ENCODE peak calls at places on chromosomes 16 and 17, in seven cellular contexts. N, S, I, Q, V, B and F are unnamed samples.

GRCh38 chr16:13909872-13910303 is 10.1 kb upstream of the ERCC4 start:
- DNase-seq in N (no peak), S (no peak), I (no peak), Q (peak; percentile 87), V (no peak), B (no peak), F (peak; percentile 68)

GRCh38 chr16:54503436-54503835 is 216.8 kb upstream of the IRX3 start:
- DNase-seq in N (no peak), S (no peak), I (no peak), Q (no peak), V (no peak), B (no peak), F (no peak)

GRCh38 chr17:16378631-16379282 is 2.1 kb upstream of the UBB start:
- DNase-seq in N (no peak), S (no peak), I (peak; percentile 44), Q (peak; percentile 62), V (peak; percentile 69), B (peak; percentile 35), F (no peak)

GRCh38 chr16:85416267-85417109 is 196.6 kb upstream of the GSE1 start:
- DNase-seq in N (peak; percentile 82), S (no peak), I (peak; percentile 92), Q (peak; percentile 88), V (peak; percentile 86), B (peak; percentile 80), F (peak; percentile 79)

GRCh38 chr16:77336637-77337036 is 98.2 kb downstream of the ADAMTS18 start:
- DNase-seq in N (no peak), S (no peak), I (no peak), Q (no peak), V (no peak), B (peak; percentile 46), F (no peak)

GRCh38 chr17:3558603-3559269 is 1.1 kb upstream of the TRPV3 start:
- DNase-seq in N (no peak), S (no peak), I (no peak), Q (peak; percentile 48), V (peak; percentile 85), B (no peak), F (no peak)

GRCh38 chr17:35775583-35775982 is 14.9 kb downstream of the C17orf50 start:
- DNase-seq in N (no peak), S (no peak), I (no peak), Q (no peak), V (no peak), B (no peak), F (no peak)

GRCh38 chr17:45312477-45313418 is 4.1 kb downstream of the MAP3K14 start:
- DNase-seq in N (no peak), S (no peak), I (no peak), Q (no peak), V (no peak), B (no peak), F (no peak)

GRCh38 chr17:82276951-82277350 is 3.5 kb upstream of the CSNK1D start:
- DNase-seq in N (no peak), S (no peak), I (no peak), Q (no peak), V (no peak), B (no peak), F (no peak)

GRCh38 chr16:3655030-3655790 is 719 bp downstream of the DNASE1 start:
- DNase-seq in N (no peak), S (no peak), I (no peak), Q (no peak), V (no peak), B (no peak), F (peak; percentile 55)

GRCh38 chr17:58308985-58309917 is 19.3 kb downstream of the TSPOAP1 start:
- DNase-seq in N (peak; percentile 62), S (no peak), I (no peak), Q (peak; percentile 17), V (no peak), B (no peak), F (no peak)

GRCh38 chr16:81315271-81316175 is 761 bp downstream of the GAN start:
- DNase-seq in N (peak; percentile 19), S (no peak), I (peak; percentile 71), Q (peak; percentile 68), V (peak; percentile 68), B (peak; percentile 33), F (peak; percentile 79)

GRCh38 chr17:50550661-50551432 is 3.9 kb downstream of the SPATA20 start:
- DNase-seq in N (peak; percentile 38), S (no peak), I (peak; percentile 87), Q (peak; percentile 86), V (peak; percentile 77), B (peak; percentile 95), F (peak; percentile 95)

GRCh38 chr16:57238682-57239081 is 6.4 kb upstream of the ARL2BP start:
- DNase-seq in N (no peak), S (no peak), I (no peak), Q (no peak), V (no peak), B (no peak), F (no peak)

GRCh38 chr17:2853722-2854580 is 57.7 kb downstream of the RAP1GAP2 start:
- DNase-seq in N (no peak), S (no peak), I (no peak), Q (peak; percentile 55), V (peak; percentile 65), B (peak; percentile 60), F (no peak)

GRCh38 chr17:1783834-1784611 is 22.2 kb downstream of the SERPINF1 start:
- DNase-seq in N (peak; percentile 51), S (peak; percentile 8), I (peak; percentile 48), Q (peak; percentile 63), V (peak; percentile 74), B (peak; percentile 55), F (peak; percentile 95)

GRCh38 chr17:42354956-42355843 is 33.0 kb downstream of the STAT3 start:
- DNase-seq in N (no peak), S (no peak), I (no peak), Q (no peak), V (no peak), B (no peak), F (no peak)

GRCh38 chr17:7889166-7889584 is 586 bp downstream of the CHD3 start:
- DNase-seq in N (peak; percentile 81), S (no peak), I (peak; percentile 10), Q (peak; percentile 99), V (peak; percentile 96), B (peak; percentile 62), F (peak; percentile 99)

GRCh38 chr17:38351412-38352222 is at the start of gene SOCS7:
- DNase-seq in N (peak; percentile 91), S (peak; percentile 20), I (peak; percentile 95), Q (peak; percentile 94), V (peak; percentile 95), B (peak; percentile 95), F (peak; percentile 95)

GRCh38 chr17:82871056-82871775 is 31.4 kb upstream of the ZNF750 start:
- DNase-seq in N (no peak), S (no peak), I (no peak), Q (no peak), V (no peak), B (peak; percentile 45), F (no peak)

GRCh38 chr17:80694992-80695912 is 150.6 kb downstream of the RPTOR start:
- DNase-seq in N (no peak), S (no peak), I (no peak), Q (no peak), V (no peak), B (peak; percentile 21), F (no peak)

GRCh38 chr16:15450624-15451023 is 16.2 kb downstream of the BMERB1 start:
- DNase-seq in N (no peak), S (no peak), I (no peak), Q (no peak), V (no peak), B (no peak), F (peak; percentile 73)

GRCh38 chr16:85571813-85572619 is 41.1 kb upstream of the GSE1 start:
- DNase-seq in N (peak; percentile 90), S (no peak), I (no peak), Q (no peak), V (peak; percentile 54), B (no peak), F (no peak)

GRCh38 chr17:60766778-60767190 is 89.1 kb downstream of the BCAS3 start:
- DNase-seq in N (no peak), S (no peak), I (peak; percentile 54), Q (no peak), V (no peak), B (peak; percentile 9), F (no peak)

GRCh38 chr17:17026163-17026562 is 16.1 kb upstream of the MPRIP start:
- DNase-seq in N (no peak), S (no peak), I (no peak), Q (no peak), V (no peak), B (no peak), F (no peak)

DNA sequence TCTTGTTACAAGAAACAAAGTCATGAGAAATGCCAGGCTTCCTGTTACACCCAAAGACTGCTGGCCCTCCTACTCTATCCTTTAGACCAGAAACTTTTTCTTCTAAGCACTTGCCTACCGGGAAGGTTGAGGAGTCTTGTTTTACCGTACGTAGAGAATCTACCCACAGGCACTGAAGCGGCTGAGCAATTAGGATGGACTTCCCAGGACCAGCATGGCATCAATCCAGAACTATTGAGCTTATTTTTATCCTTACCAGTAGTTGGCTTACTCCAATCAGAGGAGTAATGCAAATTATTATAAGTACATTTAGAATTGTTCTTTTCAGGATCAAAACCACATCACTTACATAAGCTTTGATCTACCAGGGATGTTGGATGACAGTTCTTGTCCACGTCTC is 25.6 kb downstream of the CEP95 start:
- DNase-seq in N (no peak), S (no peak), I (no peak), Q (no peak), V (no peak), B (no peak), F (no peak)
- TF ChIP-seq POLR2AphosphoS5 in N (no peak), S (no peak), I (no peak), Q (no peak), V (no peak), B (no peak), F (no peak)

DNA sequence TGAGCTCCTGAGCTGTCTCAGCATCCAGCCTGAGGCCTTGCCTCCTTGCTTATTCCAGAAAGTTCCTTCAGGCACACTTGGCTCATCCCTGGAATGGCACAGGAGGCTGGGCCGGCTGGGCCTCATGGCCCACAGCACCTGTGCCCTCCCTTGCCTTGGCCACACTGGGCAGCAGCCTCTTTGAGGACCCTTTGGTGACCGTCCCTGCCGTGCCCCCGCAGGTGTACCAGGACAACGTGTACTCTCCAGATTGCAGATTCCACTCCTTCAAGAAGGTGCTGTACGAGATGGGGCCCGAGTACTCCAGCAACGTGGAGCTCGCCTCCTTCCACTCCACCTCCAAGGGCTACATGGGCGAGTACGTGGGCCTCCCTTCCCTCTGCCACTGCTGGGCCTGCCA is 34.2 kb downstream of the GPT2 start:
- DNase-seq in N (no peak), S (no peak), I (no peak), Q (no peak), V (no peak), B (no peak), F (no peak)
- H3K27me3 ChIP-seq in N (no peaks in the 10 kb centered on the region), S (no peaks in the 10 kb centered on the region), I (no peaks in the 10 kb centered on the region), Q (no peaks in the 10 kb centered on the region), V (no peaks in the 10 kb centered on the region), B (no peaks in the 10 kb centered on the region), F (no peaks in the 10 kb centered on the region)

DNA sequence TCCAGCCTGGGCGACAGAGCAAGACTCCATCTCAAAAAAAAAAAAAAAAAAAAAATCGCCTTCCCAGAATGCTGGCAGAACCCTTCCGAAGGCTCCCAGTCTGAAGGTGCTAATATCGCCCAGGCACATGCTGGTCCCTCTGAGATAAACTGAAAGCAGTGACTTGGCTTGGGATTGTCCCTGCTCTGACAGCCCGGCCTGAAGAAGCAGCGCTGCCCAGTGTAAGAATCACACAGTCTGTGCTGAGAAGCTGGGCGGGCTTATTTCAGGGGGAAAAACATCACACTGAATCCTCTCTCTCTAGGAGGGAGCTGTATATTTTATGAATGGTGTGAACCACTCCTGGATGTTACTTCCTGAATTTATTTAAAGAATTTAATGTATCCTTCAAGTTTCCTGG is 36.4 kb downstream of the GAS7 start:
- DNase-seq in N (no peak), S (no peak), I (no peak), Q (no peak), V (no peak), B (no peak), F (no peak)
- TF ChIP-seq POLR2AphosphoS5 in N (no peak), S (no peak), I (no peak), Q (no peak), V (no peak), B (no peak), F (no peak)

GRCh38 chr17:56130030-56130429 is 23.2 kb upstream of the ANKFN1 start:
- DNase-seq in N (no peak), S (no peak), I (no peak), Q (no peak), V (no peak), B (peak; percentile 21), F (no peak)
- H3K27me3 ChIP-seq in N (no peaks in the 10 kb centered on the region), S (peaks cover 3% of the 10 kb centered on the region), I (no peaks in the 10 kb centered on the region), Q (no peaks in the 10 kb centered on the region), V (no peaks in the 10 kb centered on the region), B (no peaks in the 10 kb centered on the region), F (no peaks in the 10 kb centered on the region)